ENCODE peak calls at places on chromosomes 16 and 17, in four cellular contexts. Q is GM23248, I is GM23338, R is ovary. P is an unnamed sample.
A peak's percentile ranks its signal among the peaks of the same experiment; 100 is the strongest.

GRCh38 chr17:77726549-77726957 is 231.9 kb upstream of the TNRC6C start:
- DNase-seq in R (no peak), I (no peak), Q (no peak), P (no peak)

GRCh38 chr16:83956336-83957289 is 3.6 kb downstream of the OSGIN1 start:
- DNase-seq in Q (peak; percentile 75), I (peak; percentile 91), R (peak; percentile 65), P (peak; percentile 83)

GRCh38 chr17:48037036-48037881 is at the start of gene COPZ2:
- DNase-seq in Q (peak; percentile 91), I (peak; percentile 61), R (no peak), P (peak; percentile 61)

GRCh38 chr16:9772526-9772925 is 409.7 kb downstream of the GRIN2A start:
- DNase-seq in R (no peak), I (no peak), Q (no peak), P (no peak)

GRCh38 chr16:12569061-12569460 is 234.6 kb downstream of the CPPED1 start:
- DNase-seq in R (no peak), Q (no peak), I (no peak), P (no peak)

GRCh38 chr17:17849863-17850373 is 13.1 kb upstream of the SREBF1 start:
- DNase-seq in I (peak; percentile 63), R (peak; percentile 79), Q (peak; percentile 67), P (peak; percentile 68)

GRCh38 chr17:76585649-76586593 is at the start of gene ST6GALNAC2:
- DNase-seq in I (peak; percentile 56), Q (peak; percentile 69), R (peak; percentile 42), P (peak; percentile 84)

GRCh38 chr16:84176192-84177053 is 10.4 kb downstream of the TAF1C start:
- DNase-seq in Q (no peak), I (no peak), R (no peak), P (no peak)

GRCh38 chr17:38703742-38704644 is 1.1 kb upstream of the MLLT6 start:
- DNase-seq in Q (peak; percentile 46), R (peak; percentile 94), I (peak; percentile 99), P (peak; percentile 52)

GRCh38 chr16:5206331-5206990 is 108.9 kb upstream of the EEF2KMT start:
- DNase-seq in I (no peak), Q (no peak), R (no peak), P (no peak)

GRCh38 chr17:27446569-27447301 is 9.5 kb upstream of the KSR1 start:
- DNase-seq in I (no peak), R (no peak), Q (peak; percentile 87), P (peak; percentile 98)

GRCh38 chr16:89122322-89122831 is 28.7 kb downstream of the ACSF3 start:
- DNase-seq in R (no peak), Q (no peak), I (peak; percentile 22), P (no peak)

GRCh38 chr17:78925662-78926555 is 722 bp upstream of the TIMP2 start:
- DNase-seq in Q (peak; percentile 96), R (peak; percentile 92), I (peak; percentile 61), P (peak; percentile 94)

GRCh38 chr17:31525801-31526549 is 134.5 kb downstream of the RAB11FIP4 start:
- DNase-seq in R (no peak), I (peak; percentile 56), Q (peak; percentile 39), P (no peak)

GRCh38 chr17:33038740-33039139 is 47.1 kb downstream of the SPACA3 start:
- DNase-seq in Q (peak; percentile 48), R (no peak), I (peak; percentile 80), P (peak; percentile 86)

GRCh38 chr16:52515068-52515671 is 31.8 kb downstream of the TOX3 start:
- DNase-seq in Q (peak; percentile 4), I (peak; percentile 57), R (no peak), P (no peak)

GRCh38 chr16:75238132-75238852 is 13.1 kb downstream of the BCAR1 start:
- DNase-seq in R (peak; percentile 94), Q (peak; percentile 98), I (no peak), P (peak; percentile 92)

GRCh38 chr17:38546396-38546795 is 59.4 kb downstream of the SRCIN1 start:
- DNase-seq in R (no peak), I (no peak), Q (no peak), P (no peak)

GRCh38 chr16:1492082-1492922 is 858 bp upstream of the TELO2 start:
- DNase-seq in I (no peak), R (no peak), Q (no peak), P (no peak)

GRCh38 chr16:56860226-56861020 is 4.6 kb upstream of the SLC12A3 start:
- DNase-seq in Q (no peak), R (no peak), I (no peak), P (no peak)

GRCh38 chr16:21301168-21301894 is 23.2 kb upstream of the CRYM start:
- DNase-seq in I (peak; percentile 81), R (peak; percentile 50), Q (peak; percentile 85), P (peak; percentile 60)

DNA sequence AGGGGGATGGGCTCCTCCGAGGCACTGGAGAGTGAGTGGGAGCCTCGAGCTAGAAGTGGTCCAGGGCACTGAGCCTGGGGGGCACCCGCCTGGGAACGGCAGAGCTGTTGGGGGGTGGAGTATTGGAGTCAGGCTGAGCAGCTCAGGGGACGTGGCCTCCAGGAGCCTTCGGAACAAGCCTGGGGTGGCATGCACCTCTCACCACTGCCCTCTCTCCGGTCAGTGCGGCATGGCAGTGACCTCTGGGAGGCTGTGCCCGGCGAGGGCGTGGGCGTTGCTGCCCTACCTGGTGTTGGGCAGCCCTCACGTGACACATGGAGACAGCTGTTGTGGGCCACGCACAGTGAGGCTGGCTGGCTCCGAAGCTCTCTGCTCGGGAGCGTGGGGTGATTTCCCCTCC is 13.9 kb downstream of the PRSS27 start:
- DNase-seq in Q (no peak), I (no peak), R (no peak), P (no peak)
- H3K36me3 ChIP-seq in Q (peaks cover 5% of the 10 kb centered on the region), I (peaks cover 5% of the 10 kb centered on the region), R (no peaks in the 10 kb centered on the region), P (peaks cover 13% of the 10 kb centered on the region)

DNA sequence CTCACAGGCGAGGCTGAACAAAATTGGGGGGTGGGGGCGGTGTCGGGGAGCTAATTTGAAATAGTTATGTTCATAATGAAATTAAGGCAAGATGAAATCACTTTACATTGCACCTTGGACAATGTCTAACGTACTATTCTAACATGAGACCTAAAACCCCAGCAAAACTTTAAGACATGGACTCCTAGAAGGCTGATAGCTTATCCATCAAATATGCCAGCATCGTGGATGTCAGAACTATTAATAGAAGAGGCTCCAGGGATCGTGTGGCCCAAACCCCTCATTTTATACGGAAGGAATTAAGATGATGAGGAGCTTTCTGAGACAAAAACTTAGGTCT is 279.6 kb downstream of the SOX9 start:
- DNase-seq in I (no peak), Q (no peak), R (no peak), P (no peak)
- H3K4me1 ChIP-seq in I (no peaks in the 10 kb centered on the region), Q (peaks cover 21% of the 10 kb centered on the region), R (no peaks in the 10 kb centered on the region), P (no peaks in the 10 kb centered on the region)

DNA sequence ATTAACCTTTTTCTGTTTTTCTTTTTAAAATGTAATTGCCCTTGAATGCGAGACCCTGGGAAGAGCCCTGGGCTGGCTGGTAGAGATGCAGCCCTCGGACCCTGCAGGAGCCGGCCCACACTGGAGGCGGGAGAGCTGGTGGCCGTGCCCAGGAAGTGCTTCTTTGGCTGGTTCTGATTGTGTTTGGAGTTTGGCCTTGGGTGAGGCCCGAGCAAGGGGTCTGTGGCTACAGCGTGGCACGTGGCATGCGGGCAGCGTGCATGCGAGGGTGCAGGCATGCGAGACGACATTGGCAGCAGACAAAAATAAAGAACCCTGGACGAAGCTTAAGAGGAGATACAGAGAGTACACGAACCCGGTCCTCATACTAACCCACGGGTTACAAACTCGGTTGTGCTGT is 49.7 kb downstream of the PRMT7 start:
- DNase-seq in I (no peak), Q (no peak), R (no peak), P (no peak)
- H3K27ac ChIP-seq in I (no peak overlapping the region), Q (no peak overlapping the region), R (no peak overlapping the region), P (no peak overlapping the region)

DNA sequence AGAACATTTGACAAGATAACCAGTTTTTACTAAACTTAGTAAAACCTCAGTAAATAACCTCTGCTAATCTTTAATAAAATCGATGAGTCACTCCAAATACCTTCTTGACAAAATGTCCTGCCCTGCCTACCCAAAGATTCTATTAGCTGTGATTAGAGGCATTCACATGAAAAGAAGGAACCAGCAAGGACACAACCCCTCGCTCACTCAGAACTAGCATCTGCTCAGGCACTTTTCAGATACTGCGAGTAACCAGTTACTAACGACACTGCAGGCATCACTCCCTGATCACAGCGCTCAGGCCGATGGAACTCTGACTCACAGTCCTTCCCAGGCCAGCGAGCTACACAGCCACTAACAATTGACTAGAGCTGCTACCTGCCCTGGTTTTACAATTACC is 24.3 kb downstream of the PELP1 start:
- DNase-seq in I (no peak), Q (peak; percentile 78), R (no peak), P (peak; percentile 46)
- H3K36me3 ChIP-seq in I (peaks cover 32% of the 10 kb centered on the region), Q (peaks cover 9% of the 10 kb centered on the region), R (no peaks in the 10 kb centered on the region), P (peaks cover 17% of the 10 kb centered on the region)

GRCh38 chr16:20216818-20217217 is 110.5 kb downstream of the GP2 start:
- DNase-seq in I (peak; percentile 9), R (no peak), Q (no peak), P (no peak)

GRCh38 chr16:20221208-20221607 is 106.1 kb downstream of the GP2 start:
- DNase-seq in R (no peak), I (no peak), Q (no peak), P (no peak)

GRCh38 chr16:20218093-20218492 is 109.2 kb downstream of the GP2 start:
- DNase-seq in R (no peak), I (no peak), Q (no peak), P (no peak)
- H3K4me1 ChIP-seq in R (no peaks in the 10 kb centered on the region), I (no peaks in the 10 kb centered on the region), Q (no peaks in the 10 kb centered on the region), P (no peaks in the 10 kb centered on the region)

GRCh38 chr17:41415411-41415810 is 9.0 kb downstream of the KRT37 start:
- DNase-seq in I (no peak), R (no peak), Q (no peak), P (no peak)
- H3K27ac ChIP-seq in I (no peak overlapping the region), R (peak overlapping the region; percentile 45), Q (no peak overlapping the region), P (no peak overlapping the region)

GRCh38 chr16:87410530-87410929 is 18.4 kb downstream of the MAP1LC3B start:
- DNase-seq in I (no peak), R (no peak), Q (no peak), P (no peak)

GRCh38 chr16:87409781-87410180 is 17.6 kb downstream of the MAP1LC3B start:
- DNase-seq in R (no peak), Q (no peak), I (no peak), P (no peak)

GRCh38 chr16:87407511-87408112 is 15.5 kb downstream of the MAP1LC3B start:
- DNase-seq in R (peak; percentile 73), Q (peak; percentile 30), I (no peak), P (no peak)

GRCh38 chr16:87410958-87411357 is 18.8 kb downstream of the MAP1LC3B start:
- DNase-seq in Q (no peak), I (peak; percentile 40), R (no peak), P (no peak)

GRCh38 chr16:87409153-87409552 is 17.0 kb downstream of the MAP1LC3B start:
- DNase-seq in R (no peak), Q (no peak), I (no peak), P (no peak)
- H3K36me3 ChIP-seq in R (no peaks in the 10 kb centered on the region), Q (peaks cover 27% of the 10 kb centered on the region), I (no peaks in the 10 kb centered on the region), P (peaks cover 40% of the 10 kb centered on the region)

GRCh38 chr16:81491522-81492188 is 47.0 kb downstream of the CMIP start:
- DNase-seq in R (no peak), I (no peak), Q (peak; percentile 82), P (no peak)

GRCh38 chr16:81489547-81490267 is 45.1 kb downstream of the CMIP start:
- DNase-seq in R (no peak), Q (no peak), I (no peak), P (no peak)

GRCh38 chr16:81487301-81487720 is 42.7 kb downstream of the CMIP start:
- DNase-seq in I (no peak), Q (peak; percentile 25), R (no peak), P (peak; percentile 67)

GRCh38 chr16:81486555-81487061 is 42.0 kb downstream of the CMIP start:
- DNase-seq in I (no peak), R (peak; percentile 65), Q (peak; percentile 90), P (no peak)

GRCh38 chr16:81488687-81489411 is 44.2 kb downstream of the CMIP start:
- DNase-seq in R (no peak), Q (no peak), I (no peak), P (no peak)
- H3K4me1 ChIP-seq in R (peaks cover 17% of the 10 kb centered on the region), Q (peaks cover 47% of the 10 kb centered on the region), I (peaks cover 8% of the 10 kb centered on the region), P (peaks cover 7% of the 10 kb centered on the region)

GRCh38 chr16:85984947-85985451 is 86.0 kb downstream of the IRF8 start:
- DNase-seq in I (no peak), Q (no peak), R (no peak), P (no peak)
- H3K27ac ChIP-seq in I (no peak overlapping the region), Q (no peak overlapping the region), R (no peak overlapping the region), P (no peak overlapping the region)

P was measured in cardiac muscle cell.